ENCODE peak calls at places on chromosome 11, in nine cellular contexts. F, Z, Q, S, I, A, D, X and Y are unnamed samples.

GRCh38 chr11:69075421-69076128 is 26.8 kb downstream of the TPCN2 start:
- DNase-seq in F (peak), Z (no peak), Q (no peak), S (peak), I (no peak), A (peak), D (peak), X (no peak), Y (peak)

GRCh38 chr11:1869427-1870325 is 16.8 kb downstream of the LSP1 start:
- DNase-seq in F (no peak), Z (no peak), Q (no peak), S (peak), I (no peak), A (no peak), D (no peak), X (no peak), Y (no peak)

GRCh38 chr11:69358398-69359080 is 64.6 kb downstream of the MYEOV start:
- DNase-seq in F (no peak), Z (no peak), Q (no peak), S (no peak), I (no peak), A (no peak), D (no peak), X (peak), Y (no peak)

GRCh38 chr11:34627197-34627596 is 6.3 kb downstream of the EHF start:
- DNase-seq in F (no peak), Z (no peak), Q (no peak), S (no peak), I (no peak), A (no peak), D (no peak), X (no peak), Y (no peak)

GRCh38 chr11:17839973-17840611 is 105.5 kb downstream of the KCNC1 start:
- DNase-seq in F (no peak), Z (peak), Q (no peak), S (no peak), I (no peak), A (peak), D (no peak), X (no peak), Y (no peak)

GRCh38 chr11:114819028-114819427 is 140.7 kb downstream of the NXPE2 start:
- DNase-seq in F (no peak), Z (no peak), Q (no peak), S (no peak), I (no peak), A (peak), D (peak), X (no peak), Y (no peak)

GRCh38 chr11:2361565-2361964 is 15.5 kb upstream of the CD81 start:
- DNase-seq in F (no peak), Z (no peak), Q (no peak), S (no peak), I (no peak), A (no peak), D (no peak), X (no peak), Y (no peak)

GRCh38 chr11:97621282-97621681 is 1231.5 kb downstream of the JRKL start:
- DNase-seq in F (no peak), Z (no peak), Q (no peak), S (no peak), I (no peak), A (no peak), D (no peak), X (no peak), Y (no peak)

GRCh38 chr11:123483465-123483864 is 53.4 kb downstream of the GRAMD1B start:
- DNase-seq in F (no peak), Z (no peak), Q (no peak), S (no peak), I (no peak), A (no peak), D (peak), X (no peak), Y (no peak)

GRCh38 chr11:71562120-71562519 is 3.2 kb upstream of the KRTAP5-10 start:
- DNase-seq in F (peak), Z (no peak), Q (no peak), S (no peak), I (no peak), A (peak), D (peak), X (no peak), Y (no peak)

GRCh38 chr11:71564430-71564829 is 933 bp upstream of the KRTAP5-10 start:
- DNase-seq in F (no peak), Z (no peak), Q (no peak), S (no peak), I (no peak), A (no peak), D (no peak), X (no peak), Y (no peak)

GRCh38 chr11:71565263-71565662 is at the start of gene KRTAP5-10:
- DNase-seq in F (no peak), Z (no peak), Q (no peak), S (no peak), I (no peak), A (no peak), D (no peak), X (no peak), Y (no peak)

GRCh38 chr11:71566081-71566620 is 788 bp downstream of the KRTAP5-10 start:
- DNase-seq in F (no peak), Z (peak), Q (no peak), S (no peak), I (no peak), A (no peak), D (no peak), X (no peak), Y (no peak)

DNA sequence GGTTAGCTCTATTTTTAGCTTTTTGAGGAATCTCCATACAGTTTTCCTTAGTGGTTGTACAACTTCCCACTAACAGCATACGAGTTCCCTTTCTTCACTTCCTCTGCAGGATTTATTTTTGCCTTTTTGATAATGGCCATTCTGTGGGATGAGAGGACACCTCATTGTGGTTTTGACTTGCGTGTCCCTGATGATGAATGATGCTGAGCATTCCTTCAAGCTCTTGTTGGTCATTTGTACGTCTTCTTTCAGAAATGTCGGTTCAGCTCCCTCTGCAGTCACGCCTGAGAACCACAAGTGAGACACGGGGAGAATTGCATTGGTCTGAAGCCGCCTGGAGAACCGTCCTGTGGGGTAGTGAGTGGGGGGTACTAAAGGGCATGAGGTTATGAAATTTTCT is 2.0 kb upstream of the KRTAP5-10 start:
- DNase-seq in F (peak), Z (peak), Q (no peak), S (no peak), I (peak), A (peak), D (peak), X (no peak), Y (peak)
- TF ChIP-seq CTCF in F (peak), Z (no peak), Q (no peak), S (no peak), I (no peak), A (peak), D (peak), X (no peak), Y (peak)

GRCh38 chr11:58900479-58901420 is 38.5 kb upstream of the GLYATL1 start:
- DNase-seq in F (peak), Z (peak), Q (no peak), S (peak), I (peak), A (peak), D (peak), X (no peak), Y (peak)

GRCh38 chr11:58907780-58908179 is 31.5 kb upstream of the GLYATL1 start:
- DNase-seq in F (no peak), Z (no peak), Q (no peak), S (no peak), I (no peak), A (no peak), D (no peak), X (no peak), Y (no peak)

GRCh38 chr11:58905716-58906547 is 33.4 kb upstream of the GLYATL1 start:
- DNase-seq in F (peak), Z (peak), Q (no peak), S (peak), I (peak), A (peak), D (peak), X (peak), Y (peak)

GRCh38 chr11:58902881-58903280 is 36.4 kb upstream of the GLYATL1 start:
- DNase-seq in F (no peak), Z (no peak), Q (no peak), S (no peak), I (no peak), A (no peak), D (no peak), X (no peak), Y (no peak)

DNA sequence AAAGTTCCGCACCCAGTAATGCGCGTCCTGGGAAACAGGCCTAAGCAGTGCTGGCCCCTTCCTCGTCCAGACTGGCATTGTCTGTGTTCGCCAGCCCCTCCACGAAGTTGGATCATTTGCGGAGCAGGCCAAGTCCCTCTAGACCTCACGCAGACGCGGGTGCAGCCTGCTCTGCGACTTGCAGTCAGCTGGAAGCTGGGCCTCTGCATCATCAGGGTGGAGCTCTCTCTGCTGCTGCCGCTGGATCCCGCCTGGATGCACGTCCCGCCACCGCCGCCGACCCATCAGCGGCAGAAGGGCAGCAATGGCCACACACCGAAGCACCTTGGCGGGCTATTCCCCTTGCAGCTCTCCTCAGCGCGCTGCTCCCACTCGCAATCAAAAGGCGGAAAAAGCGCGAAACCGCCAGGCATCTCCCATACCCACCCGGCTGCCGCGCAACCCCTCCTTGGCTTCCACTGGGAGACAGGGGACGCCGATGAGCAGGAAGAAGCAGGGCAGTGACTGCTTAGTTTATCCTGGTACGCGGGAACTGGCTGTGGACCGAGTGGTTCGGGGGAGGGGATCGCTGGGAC is 34.1 kb upstream of the GLYATL1 start:
- DNase-seq in F (peak), Z (no peak), Q (no peak), S (peak), I (peak), A (peak), D (peak), X (no peak), Y (no peak)
- TF ChIP-seq CTCF in F (no peak), Z (no peak), Q (no peak), S (no peak), I (no peak), A (peak), D (no peak), X (no peak), Y (peak)

DNA sequence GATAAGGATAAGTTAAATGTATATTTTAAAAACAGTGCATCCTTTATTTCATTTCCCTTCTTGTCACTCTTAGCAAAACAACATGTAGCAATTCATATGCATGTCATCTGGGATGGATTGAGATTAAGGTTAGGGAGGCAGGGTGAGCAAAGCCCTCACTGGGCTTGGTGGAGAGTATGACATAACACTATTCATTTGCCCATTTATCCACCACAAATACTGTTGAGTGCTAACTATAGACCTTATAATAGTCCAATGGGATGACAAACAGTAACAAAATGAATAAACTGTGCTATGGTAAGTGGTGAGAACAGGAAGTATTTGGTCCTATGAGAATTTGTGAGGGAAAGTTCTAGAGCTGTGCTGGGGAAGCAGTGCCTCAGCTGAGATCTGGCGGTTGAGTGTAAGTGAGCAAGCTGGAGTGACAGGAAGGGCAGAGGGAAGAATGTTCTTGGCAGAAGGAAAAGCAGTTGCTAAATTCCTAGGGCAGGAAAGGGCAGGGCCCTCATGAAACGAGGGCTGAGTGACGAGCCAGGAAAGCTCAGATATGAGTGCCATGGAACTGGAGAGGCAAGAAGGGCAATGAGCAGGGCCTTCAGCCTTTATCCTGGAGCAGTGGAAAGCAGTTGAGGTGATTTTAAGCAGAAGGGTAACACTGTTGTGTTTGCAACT is 6.7 kb downstream of the HSD17B12 start:
- DNase-seq in F (peak), Z (no peak), Q (no peak), S (no peak), I (no peak), A (peak), D (peak), X (no peak), Y (no peak)
- TF ChIP-seq CTCF in F (no peak), Z (no peak), Q (no peak), S (no peak), I (no peak), A (no peak), D (no peak), X (no peak), Y (no peak)

DNA sequence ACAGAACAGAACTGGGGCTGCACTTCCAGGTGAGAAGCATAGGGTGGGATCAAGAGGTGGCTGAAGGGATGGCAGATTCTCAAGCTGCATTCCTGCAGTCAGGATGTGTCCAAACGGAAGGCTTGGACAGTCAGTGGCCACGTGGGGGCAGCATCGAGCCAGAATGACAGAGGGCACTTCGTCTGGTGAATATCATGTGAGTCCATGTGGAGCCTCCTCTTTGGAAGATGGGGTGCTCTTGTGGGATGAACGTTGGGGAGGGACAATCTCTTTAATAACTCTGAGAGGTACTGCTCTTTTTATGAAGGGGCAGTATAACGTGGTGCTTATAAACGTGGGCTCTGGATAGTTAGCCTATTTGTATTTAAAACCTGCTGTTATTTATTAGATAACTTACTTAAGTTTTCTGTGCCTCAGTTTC is 154.9 kb upstream of the NAV2 start:
- DNase-seq in F (peak), Z (peak), Q (peak), S (peak), I (peak), A (peak), D (peak), X (peak), Y (no peak)
- TF ChIP-seq CTCF in F (peak), Z (peak), Q (peak), S (peak), I (peak), A (peak), D (peak), X (peak), Y (peak)